ENCODE peak calls at places on chromosomes 11 and 22, in seven cellular contexts. R, K, U, Z, W, D and C are unnamed samples.
A peak's percentile ranks its signal among the peaks of the same experiment; 100 is the strongest.

GRCh38 chr22:46072030-46072881 is 78.1 kb upstream of the PPARA start:
- DNase-seq in R (no peak), D (peak; percentile 60), W (peak; percentile 55), U (peak; percentile 62), K (peak; percentile 89), Z (no peak), C (no peak)

GRCh38 chr22:35393116-35394010 is 6.6 kb upstream of the MCM5 start:
- DNase-seq in Z (no peak), W (no peak), U (no peak), D (no peak), K (no peak), R (no peak), C (no peak)

GRCh38 chr22:48782817-48783511 is 1044.7 kb downstream of the BRD1 start:
- DNase-seq in R (no peak), U (peak; percentile 8), W (no peak), Z (no peak), D (no peak), K (no peak), C (no peak)

GRCh38 chr11:64947202-64947814 is 11.6 kb upstream of the GPHA2 start:
- DNase-seq in W (peak; percentile 25), K (no peak), D (no peak), R (peak; percentile 7), Z (no peak), U (no peak), C (no peak)

GRCh38 chr11:898160-898517 is 12.5 kb downstream of the CHID1 start:
- DNase-seq in Z (no peak), R (peak; percentile 11), D (peak; percentile 43), K (no peak), W (peak; percentile 13), U (no peak), C (no peak)

GRCh38 chr11:130054966-130055365 is 14.7 kb upstream of the APLP2 start:
- DNase-seq in D (no peak), W (no peak), K (no peak), R (no peak), U (no peak), Z (no peak), C (no peak)

GRCh38 chr11:5280582-5281102 is 10.9 kb upstream of the HBE1 start:
- DNase-seq in R (peak; percentile 100), Z (peak; percentile 37), D (peak; percentile 40), K (no peak), U (peak; percentile 44), W (peak; percentile 96), C (peak; percentile 95)

GRCh38 chr11:85772700-85773099 is 38.2 kb downstream of the SYTL2 start:
- DNase-seq in U (no peak), R (no peak), K (no peak), Z (no peak), D (no peak), W (no peak), C (peak; percentile 42)

GRCh38 chr22:38766076-38766777 is 10.4 kb upstream of the SUN2 start:
- DNase-seq in U (peak; percentile 71), K (peak; percentile 63), W (peak; percentile 30), Z (peak; percentile 51), R (peak; percentile 58), D (peak; percentile 78), C (no peak)

GRCh38 chr11:37333345-37333744 is 735.3 kb upstream of the RAG2 start:
- DNase-seq in K (no peak), U (no peak), D (no peak), Z (no peak), W (no peak), R (no peak), C (no peak)

GRCh38 chr11:72842126-72842525 is 27.9 kb downstream of the ATG16L2 start:
- DNase-seq in D (no peak), Z (no peak), W (no peak), R (no peak), K (no peak), U (no peak), C (no peak)

GRCh38 chr11:30196400-30197206 is 34.2 kb upstream of the FSHB start:
- DNase-seq in R (peak; percentile 0), D (peak; percentile 67), Z (peak; percentile 42), K (peak; percentile 52), W (peak; percentile 54), U (peak; percentile 22), C (no peak)

GRCh38 chr11:60852639-60853468 is 2.9 kb downstream of the PTGDR2 start:
- DNase-seq in Z (no peak), R (no peak), K (peak; percentile 39), U (no peak), D (no peak), W (no peak), C (no peak)

GRCh38 chr11:35216962-35217667 is 78.1 kb downstream of the CD44 start:
- DNase-seq in R (no peak), Z (no peak), U (no peak), K (no peak), D (no peak), W (no peak), C (no peak)

GRCh38 chr11:114399490-114399889 is 821 bp downstream of the C11orf71 start:
- DNase-seq in R (no peak), Z (no peak), U (no peak), D (no peak), W (no peak), K (no peak), C (no peak)

GRCh38 chr22:17786435-17787158 is 12.3 kb upstream of the BID start:
- DNase-seq in R (no peak), D (no peak), U (no peak), W (peak; percentile 60), Z (no peak), K (peak; percentile 54), C (no peak)

GRCh38 chr11:6682591-6682935 is 577 bp downstream of the MRPL17 start:
- DNase-seq in W (no peak), R (no peak), D (no peak), Z (no peak), K (no peak), U (no peak), C (no peak)

GRCh38 chr22:27810566-27810965 is 9.0 kb upstream of the MN1 start:
- DNase-seq in U (no peak), R (peak; percentile 61), K (no peak), Z (peak; percentile 43), W (no peak), D (no peak), C (peak; percentile 64)

GRCh38 chr11:111364503-111364902 is 14.6 kb downstream of the POU2AF1 start:
- DNase-seq in W (no peak), K (no peak), U (no peak), R (no peak), D (no peak), Z (no peak), C (no peak)

GRCh38 chr11:121613724-121614123 is 161.0 kb upstream of the SORL1-AS1 start:
- DNase-seq in K (no peak), W (peak; percentile 62), R (no peak), U (no peak), Z (no peak), D (no peak), C (no peak)

GRCh38 chr22:30357650-30358215 is 926 bp downstream of the CCDC157 start:
- DNase-seq in Z (no peak), R (no peak), W (no peak), D (no peak), K (no peak), U (no peak), C (no peak)

DNA sequence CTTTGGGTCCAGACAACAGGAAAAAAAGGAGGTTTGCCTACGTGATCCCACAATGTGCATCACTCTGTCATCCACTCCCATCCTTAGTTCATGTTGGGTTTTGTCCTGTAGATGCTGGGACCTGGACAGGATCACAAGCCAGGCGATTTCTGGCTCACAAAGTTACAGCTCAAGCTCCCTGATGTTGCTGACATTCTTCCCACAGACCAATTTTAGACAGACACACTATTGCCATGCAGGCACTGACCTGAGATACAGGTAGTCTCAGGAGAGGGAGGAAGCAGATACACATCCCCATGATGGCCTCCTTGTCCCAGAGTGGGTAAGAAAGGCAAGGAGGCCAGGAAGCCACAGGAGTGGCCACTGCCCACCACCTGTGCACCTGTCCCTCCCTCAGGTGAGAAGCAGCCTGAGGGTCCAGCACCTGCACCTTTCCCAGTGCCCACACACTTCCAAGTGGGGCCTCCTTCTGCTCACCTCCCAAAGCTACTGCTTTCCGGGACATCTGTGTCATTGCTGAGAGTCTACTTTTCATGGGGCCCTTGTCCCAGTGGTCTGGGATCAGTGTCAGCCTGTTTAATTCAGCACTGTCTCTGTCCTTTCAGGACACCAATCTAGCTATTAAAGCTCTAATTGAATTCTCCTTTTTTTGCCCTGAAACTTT is 52.0 kb upstream of the TOP3B start:
- DNase-seq in Z (no peak), U (no peak), K (no peak), D (no peak), R (no peak), W (no peak), C (no peak)
- TF ChIP-seq CTCF in Z (no peak), U (no peak), K (no peak), D (no peak), R (no peak), W (no peak), C (no peak)

DNA sequence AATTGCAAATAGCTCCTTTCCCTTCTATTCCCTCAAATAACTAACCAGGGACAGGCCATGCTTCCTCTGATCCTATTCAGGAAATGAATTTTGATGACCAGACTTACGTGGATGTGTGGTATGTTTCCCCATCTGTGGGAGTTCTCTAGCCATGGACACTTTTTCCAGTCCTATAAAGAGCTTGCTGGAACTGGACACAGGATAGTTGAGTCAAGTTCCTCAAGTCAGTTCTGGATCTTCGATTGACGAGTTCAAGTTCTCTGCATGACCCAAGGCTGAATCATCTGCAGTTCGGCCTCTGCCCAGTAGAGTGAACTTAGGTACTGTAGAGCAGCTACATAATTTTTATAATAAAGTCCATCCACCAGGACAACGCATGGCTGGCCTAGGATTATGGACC is 52.7 kb upstream of the CCND1 start:
- DNase-seq in Z (no peak), D (peak; percentile 13), R (peak; percentile 91), U (no peak), W (peak; percentile 50), K (no peak), C (no peak)
- TF ChIP-seq CTCF in Z (no peak), D (no peak), R (peak; percentile 17), U (no peak), W (peak; percentile 15), K (no peak), C (peak; percentile 9)

GRCh38 chr11:63829823-63830489 is 9.0 kb upstream of the MARK2 start:
- DNase-seq in K (no peak), Z (no peak), W (peak; percentile 44), U (peak; percentile 58), D (peak; percentile 50), R (peak; percentile 41), C (no peak)
- TF ChIP-seq CTCF in K (no peak), Z (no peak), W (peak; percentile 53), U (peak; percentile 10), D (peak; percentile 27), R (peak; percentile 32), C (peak; percentile 28)

DNA sequence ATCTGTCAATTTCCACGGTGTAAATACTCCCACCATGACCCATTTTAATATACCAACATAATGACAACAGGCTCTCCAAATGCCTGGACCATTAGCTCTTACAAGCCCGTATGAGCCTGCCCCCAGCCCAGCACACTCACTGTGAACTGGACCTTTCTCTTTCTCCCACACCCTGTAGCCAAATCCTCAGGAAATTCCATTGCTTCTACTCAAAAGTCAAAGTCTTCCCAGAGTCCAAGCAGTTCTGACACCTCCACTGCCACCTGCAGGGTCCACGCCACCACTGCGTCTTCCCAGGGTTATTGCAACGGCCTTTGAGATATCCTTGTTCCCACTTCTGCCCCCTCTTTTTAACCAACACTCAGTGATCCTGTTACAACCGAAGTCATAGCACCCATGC is 110.1 kb upstream of the ASPHD2 start:
- DNase-seq in R (peak; percentile 22), W (no peak), Z (no peak), K (no peak), U (no peak), D (peak; percentile 27), C (no peak)
- TF ChIP-seq CTCF in R (peak; percentile 33), W (no peak), Z (no peak), K (no peak), U (peak; percentile 25), D (no peak), C (peak; percentile 20)